ENCODE peak calls at places on chromosomes 5 and 9, in seven cellular contexts. J is transverse colon, K is GM03348, C is NCI-H774, I is NCI-H345, F is progenitor cell of endocrine pancreas, X is activated gamma-delta T cell treated with Interleukin-2 at 50 U/mL for 16 hours. U is an unnamed sample.

GRCh38 chr9:128894764-128895163 is 12.8 kb downstream of the LRRC8A start:
- DNase-seq in F (no peak), J (no peak), C (no peak), X (no peak), I (no peak), K (no peak), U (no peak)

GRCh38 chr5:97538916-97539315 is 355.9 kb upstream of the RIOK2 start:
- DNase-seq in X (no peak), J (no peak), K (no peak), I (no peak), F (no peak), C (no peak), U (no peak)

GRCh38 chr5:17346811-17347210 is 129.4 kb downstream of the BASP1 start:
- DNase-seq in C (no peak), J (no peak), X (no peak), K (peak; percentile 26), I (no peak), F (no peak), U (no peak)

GRCh38 chr5:137761020-137761516 is 6.9 kb upstream of the HNRNPA0 start:
- DNase-seq in X (no peak), C (no peak), J (no peak), F (no peak), I (no peak), K (peak; percentile 18), U (peak; percentile 14)

GRCh38 chr5:65506961-65507360 is 25.2 kb upstream of the ADAMTS6 start:
- DNase-seq in K (peak; percentile 81), C (no peak), J (no peak), X (no peak), F (no peak), I (no peak), U (peak; percentile 53)

GRCh38 chr9:34047864-34048729 is 590 bp downstream of the UBAP2 start:
- DNase-seq in F (peak; percentile 27), K (peak; percentile 54), J (peak; percentile 69), C (peak; percentile 25), I (peak; percentile 31), X (peak; percentile 35), U (peak; percentile 36)

GRCh38 chr5:133890776-133891280 is 77.6 kb downstream of the C5orf15 start:
- DNase-seq in X (no peak), C (no peak), J (no peak), K (no peak), F (no peak), I (no peak), U (no peak)

GRCh38 chr9:80811003-80811402 is 878.3 kb downstream of the TLE1 start:
- DNase-seq in C (no peak), X (no peak), K (no peak), I (no peak), J (no peak), F (no peak), U (peak; percentile 19)

GRCh38 chr5:95087819-95088317 is 197.0 kb downstream of the MCTP1 start:
- DNase-seq in J (peak; percentile 21), C (no peak), X (no peak), K (peak; percentile 7), F (no peak), I (no peak), U (peak; percentile 19)

GRCh38 chr5:168723037-168723436 is 143.9 kb upstream of the PANK3 start:
- DNase-seq in J (no peak), I (no peak), F (no peak), X (no peak), C (no peak), K (no peak), U (no peak)

GRCh38 chr5:139863855-139864558 is 68.4 kb downstream of the PSD2 start:
- DNase-seq in I (peak; percentile 46), C (no peak), J (peak; percentile 67), X (peak; percentile 61), F (peak; percentile 64), K (peak; percentile 90), U (peak; percentile 53)

GRCh38 chr9:88998911-88999310 is 7.6 kb downstream of the S1PR3 start:
- DNase-seq in J (no peak), I (no peak), K (peak; percentile 29), C (no peak), X (no peak), F (no peak), U (peak; percentile 8)

U was measured in EL.